ENCODE peak calls at places on chromosome 18, in eight cellular contexts. J is pancreas, V is heart left ventricle, K is choroid plexus epithelial cell, X is heart right ventricle, S is mammary epithelial cell, O is HL-60, N is cardiac fibroblast. B is an unnamed sample.

GRCh38 chr18:59549797-59550516 is 147.3 kb downstream of the CCBE1 start:
- DNase-seq in N (peak), S (no peak), O (no peak), J (no peak), V (peak), X (peak), K (no peak), B (peak)

GRCh38 chr18:32711862-32712261 is 61.0 kb downstream of the KLHL14 start:
- DNase-seq in K (no peak), O (no peak), S (no peak), V (no peak), N (no peak), X (no peak), J (no peak), B (no peak)

GRCh38 chr18:74204543-74205152 is 56.3 kb downstream of the TIMM21 start:
- DNase-seq in X (no peak), S (no peak), K (no peak), N (no peak), V (no peak), O (no peak), J (no peak), B (no peak)

GRCh38 chr18:43010611-43011010 is 104.9 kb downstream of the RIT2 start:
- DNase-seq in O (no peak), J (no peak), V (no peak), S (no peak), X (no peak), K (no peak), N (no peak), B (no peak)

GRCh38 chr18:58455318-58455950 is 173.5 kb downstream of the ALPK2 start:
- DNase-seq in S (peak), X (peak), O (no peak), V (no peak), N (no peak), K (peak), J (no peak), B (no peak)

GRCh38 chr18:30730915-30731314 is 311.6 kb downstream of the DSC3 start:
- DNase-seq in O (no peak), K (no peak), X (no peak), S (no peak), J (no peak), V (no peak), N (no peak), B (no peak)

GRCh38 chr18:22609642-22610041 is 191.9 kb upstream of the CTAGE1 start:
- DNase-seq in O (no peak), S (peak), N (peak), V (peak), K (peak), X (peak), J (peak), B (peak)

GRCh38 chr18:12409466-12409865 is 1.7 kb downstream of the PRELID3A start:
- DNase-seq in S (no peak), K (peak), X (no peak), N (no peak), O (no peak), V (no peak), J (no peak), B (no peak)

GRCh38 chr18:49137093-49137492 is 186.3 kb upstream of the SMAD7 start:
- DNase-seq in S (no peak), O (no peak), J (no peak), K (no peak), N (peak), X (no peak), V (no peak), B (no peak)

GRCh38 chr18:14970027-14970426 is 222.1 kb downstream of the ANKRD30B start:
- DNase-seq in X (no peak), K (no peak), O (no peak), N (no peak), V (no peak), S (peak), J (no peak), B (peak)

GRCh38 chr18:13126966-13127598 is 91.5 kb upstream of the LDLRAD4 start:
- DNase-seq in X (no peak), K (no peak), V (no peak), N (no peak), J (no peak), S (no peak), O (no peak), B (no peak)

GRCh38 chr18:38611036-38611964 is 1045.7 kb upstream of the CELF4 start:
- DNase-seq in J (no peak), V (peak), S (no peak), X (no peak), K (no peak), O (no peak), N (no peak), B (no peak)

GRCh38 chr18:10134204-10134603 is 220.4 kb downstream of the VAPA start:
- DNase-seq in K (no peak), N (no peak), V (no peak), J (no peak), O (no peak), X (no peak), S (no peak), B (no peak)

GRCh38 chr18:43312891-43313290 is 35.6 kb upstream of the SYT4 start:
- DNase-seq in N (no peak), K (no peak), X (no peak), S (peak), O (no peak), J (no peak), V (no peak), B (no peak)

DNA sequence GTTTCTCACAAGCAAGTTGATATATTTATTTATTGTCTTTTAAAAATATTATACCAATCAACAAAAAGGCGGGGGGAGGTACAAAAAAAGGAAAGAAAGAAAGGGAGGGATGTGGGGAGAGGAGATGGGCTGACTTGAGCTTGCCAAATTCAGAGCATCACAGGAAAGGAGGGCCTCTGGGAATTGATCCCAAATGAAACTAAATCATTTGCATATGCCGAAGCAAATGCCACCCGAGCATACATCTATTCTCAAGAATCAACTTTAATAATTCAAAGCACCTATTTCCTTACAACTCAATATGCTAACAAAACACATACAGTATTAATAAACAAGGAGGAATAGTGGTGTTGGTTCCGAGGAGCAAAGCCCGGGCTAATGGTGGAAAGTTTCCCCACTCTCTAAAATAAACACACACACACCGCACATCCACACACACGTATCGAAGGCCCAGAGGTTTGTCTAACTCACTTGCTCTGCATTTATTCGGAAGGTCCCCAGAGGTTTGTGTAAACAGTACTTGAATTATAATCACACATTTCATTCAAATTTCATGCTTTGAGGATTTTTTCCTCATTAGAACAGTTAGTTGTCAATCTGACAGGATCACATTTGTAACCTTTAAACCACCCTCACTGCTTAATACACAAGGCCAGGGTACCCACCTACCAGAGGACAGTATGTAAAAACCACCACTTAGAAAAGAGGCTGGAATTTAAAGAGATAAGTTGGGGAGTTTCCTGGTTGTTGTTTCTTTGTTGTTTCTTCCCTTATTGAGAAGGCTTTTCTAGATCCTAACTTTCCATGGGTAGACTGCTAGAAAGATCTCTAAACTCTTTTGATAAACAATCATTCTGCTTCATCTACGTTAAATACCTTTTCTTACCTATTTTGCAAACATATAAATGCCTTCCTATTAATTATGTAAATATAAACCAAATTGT is 264.7 kb downstream of the TCF4 start:
- DNase-seq in X (no peak), J (no peak), K (peak), S (no peak), O (no peak), V (no peak), N (peak), B (peak)
- H3K4me3 ChIP-seq in X (peak), J (peak), K (peak), S (no peak), O (no peak), V (peak), N (no peak), B (peak)

DNA sequence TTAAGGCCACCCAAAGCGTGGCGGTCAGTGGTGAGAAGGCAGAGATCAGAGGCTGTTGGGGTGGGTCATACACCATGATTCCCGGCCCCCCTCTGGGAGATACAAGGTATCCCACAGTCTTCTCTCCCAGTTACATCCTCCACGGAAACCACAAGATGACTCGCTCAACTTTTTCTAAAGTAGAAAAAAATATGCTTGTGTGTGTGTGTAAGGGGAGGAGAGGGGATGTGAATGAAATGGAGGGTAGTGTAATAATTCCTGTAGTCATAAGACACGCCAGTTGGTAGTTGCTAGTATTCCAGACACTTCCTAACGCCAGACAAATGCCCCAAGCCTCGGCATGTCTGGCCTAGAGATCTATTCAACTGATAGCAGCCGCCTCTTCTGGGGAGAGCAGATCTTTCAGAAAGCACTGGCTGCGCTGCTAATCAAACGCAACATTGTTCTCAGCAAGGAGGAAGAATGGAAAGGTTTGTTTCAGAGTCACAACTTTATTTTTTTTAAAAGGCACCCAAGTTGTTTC is 143.5 kb downstream of the TGIF1 start:
- DNase-seq in X (no peak), K (peak), N (no peak), J (no peak), O (peak), S (peak), V (no peak), B (peak)
- TF ChIP-seq CTCF in X (no peak), K (no peak), N (no peak), J (no peak), O (no peak), S (no peak), V (no peak), B (no peak)

DNA sequence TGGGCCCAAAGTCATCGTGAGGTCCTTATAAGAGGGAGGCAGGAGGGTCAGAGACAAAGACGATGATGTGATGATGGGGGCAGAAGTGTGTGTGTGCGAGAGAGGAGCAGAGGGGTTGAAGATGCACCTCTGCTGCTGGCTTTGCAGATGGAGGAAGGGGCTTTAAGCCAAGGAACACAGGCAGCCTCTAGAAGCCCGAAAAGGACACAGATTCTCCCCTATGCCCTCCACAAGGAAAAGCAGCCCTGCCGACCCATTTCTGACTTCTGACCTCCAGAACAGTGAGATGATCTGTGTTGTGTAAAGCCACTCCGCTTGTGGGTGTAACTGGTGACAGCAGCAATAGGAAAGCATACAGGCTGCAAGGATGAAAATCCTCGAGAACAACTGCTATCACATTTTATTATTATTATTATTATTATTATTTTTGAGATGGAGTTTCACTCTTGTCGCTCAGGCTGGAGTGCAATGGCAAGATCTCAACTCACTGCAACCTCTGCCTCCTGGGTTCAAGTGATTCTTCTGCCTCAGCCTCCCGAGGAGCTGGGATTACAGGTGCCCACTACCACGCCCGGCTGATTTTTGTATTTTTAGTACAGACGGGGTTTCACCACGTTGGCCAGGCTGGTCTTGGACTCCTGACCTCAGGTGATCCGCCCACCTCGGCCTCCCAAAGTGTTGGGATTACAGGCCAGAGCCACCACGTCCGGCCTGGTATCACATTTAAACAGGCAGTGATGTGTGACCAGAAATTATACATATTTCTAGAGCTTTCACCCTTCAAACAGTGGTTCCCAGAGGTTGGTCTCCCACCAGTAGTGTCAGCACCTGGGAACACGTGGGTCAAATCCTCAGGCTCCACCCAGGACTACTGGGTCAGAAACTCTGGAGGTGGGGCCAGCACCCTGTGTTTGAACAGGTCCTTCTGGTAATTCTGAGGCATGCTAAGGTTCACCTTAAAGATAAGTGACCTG is 170.5 kb downstream of the TGIF1 start:
- DNase-seq in V (no peak), J (no peak), O (no peak), X (no peak), K (no peak), S (no peak), N (no peak), B (no peak)
- H3K4me3 ChIP-seq in V (no peak), J (no peak), O (no peak), X (no peak), K (no peak), S (no peak), N (no peak), B (no peak)

GRCh38 chr18:77105680-77106079 is 26.9 kb downstream of the MBP start:
- DNase-seq in J (no peak), S (no peak), X (no peak), O (no peak), V (no peak), N (no peak), K (no peak), B (peak)

GRCh38 chr18:77108001-77108692 is 24.4 kb downstream of the MBP start:
- DNase-seq in J (no peak), O (peak), K (peak), V (peak), N (peak), S (no peak), X (no peak), B (peak)

GRCh38 chr18:77108821-77109692 is 23.5 kb downstream of the MBP start:
- DNase-seq in J (no peak), S (no peak), N (peak), K (no peak), O (peak), V (no peak), X (no peak), B (no peak)

GRCh38 chr18:77106331-77106730 is 26.3 kb downstream of the MBP start:
- DNase-seq in X (no peak), S (no peak), J (no peak), K (no peak), V (no peak), N (peak), O (peak), B (no peak)

GRCh38 chr18:77107218-77107815 is 25.3 kb downstream of the MBP start:
- DNase-seq in K (peak), O (no peak), N (peak), S (no peak), V (no peak), J (no peak), X (no peak), B (peak)
- TF ChIP-seq CTCF in K (no peak), O (no peak), N (no peak), S (no peak), V (no peak), J (no peak), X (no peak), B (no peak)

DNA sequence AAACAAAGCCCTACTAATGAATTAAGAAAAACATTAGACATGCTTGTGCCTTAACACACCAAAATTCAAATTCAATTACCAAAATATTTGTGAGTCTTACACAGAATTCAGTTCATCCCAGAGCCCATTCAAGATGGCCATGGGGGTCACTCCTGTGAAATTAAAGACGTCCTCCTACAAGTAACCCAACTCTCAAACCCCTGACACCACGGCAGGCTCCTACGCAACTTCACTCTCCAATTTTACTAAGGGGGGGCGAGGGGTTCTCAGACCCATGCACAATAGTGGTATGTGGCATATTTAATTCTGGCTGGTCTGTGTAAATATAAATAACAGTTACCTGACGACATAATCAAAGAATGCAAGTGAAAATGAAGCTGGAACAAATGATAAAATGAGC is 5.0 kb downstream of the ZNF516 start:
- DNase-seq in J (no peak), O (no peak), V (no peak), X (no peak), K (no peak), S (no peak), N (no peak), B (no peak)
- H3K4me3 ChIP-seq in J (peak), O (peak), V (peak), X (peak), K (peak), S (peak), N (peak), B (peak)

GRCh38 chr18:50659091-50660003 is 99.5 kb downstream of the MAPK4 start:
- DNase-seq in X (no peak), V (peak), S (peak), K (peak), J (no peak), N (peak), O (no peak), B (peak)
- TF ChIP-seq CTCF in X (peak), V (peak), S (no peak), K (peak), J (no peak), N (no peak), O (no peak), B (no peak)

DNA sequence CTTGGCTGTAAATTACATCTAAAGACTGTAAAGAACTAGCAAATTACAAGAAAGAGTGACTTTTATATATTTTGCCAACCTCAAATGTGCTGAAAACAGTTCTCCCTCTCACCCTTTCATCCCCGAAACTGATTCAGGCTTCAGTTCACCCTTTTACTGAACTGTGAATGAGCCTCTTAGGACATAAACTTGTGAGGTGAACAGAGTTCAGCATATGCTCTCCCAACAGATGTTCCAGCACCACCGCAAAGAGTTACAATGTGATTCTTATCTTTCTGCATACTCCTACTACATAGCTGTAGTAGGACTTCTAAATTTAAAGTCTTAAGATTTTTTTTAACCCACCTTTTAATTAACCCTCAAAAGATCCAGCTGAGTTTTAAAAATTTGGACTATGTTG is 1.2 kb upstream of the ZCCHC2 start:
- DNase-seq in S (peak), J (no peak), O (no peak), V (no peak), N (peak), K (peak), X (no peak), B (no peak)
- H3K4me3 ChIP-seq in S (peak), J (peak), O (peak), V (peak), N (no peak), K (peak), X (peak), B (peak)

GRCh38 chr18:34647251-34647650 is 62.8 kb upstream of the DTNA start:
- DNase-seq in N (no peak), X (no peak), K (no peak), V (no peak), O (no peak), J (no peak), S (no peak), B (no peak)

GRCh38 chr18:34648269-34648668 is 61.8 kb upstream of the DTNA start:
- DNase-seq in X (no peak), N (no peak), O (no peak), K (no peak), V (no peak), J (no peak), S (no peak), B (no peak)

GRCh38 chr18:34640273-34640672 is 69.8 kb upstream of the DTNA start:
- DNase-seq in X (no peak), K (no peak), N (no peak), O (no peak), V (no peak), S (no peak), J (no peak), B (no peak)

GRCh38 chr18:34639662-34640061 is 70.4 kb upstream of the DTNA start:
- DNase-seq in S (no peak), K (no peak), N (no peak), X (no peak), V (no peak), J (no peak), O (no peak), B (peak)

GRCh38 chr18:34643982-34644381 is 66.1 kb upstream of the DTNA start:
- DNase-seq in X (no peak), N (peak), J (no peak), V (no peak), O (no peak), K (peak), S (no peak), B (peak)
- TF ChIP-seq CTCF in X (peak), N (no peak), J (no peak), V (peak), O (no peak), K (peak), S (no peak), B (no peak)

B was measured in fibroblast of the aortic adventitia.